ENCODE peak calls at places on chromosomes 6 and 20, in six cellular contexts. One of them, this sample, is unnamed. For H3K27me3, the result is how much of the 10 kb centered on the place peaks cover.

GRCh38 chr6:15280023-15280422 is 34.2 kb downstream of the JARID2 start:
- DNase-seq in SK-N-SH: no peak
- DNase-seq in upper lobe of left lung: no peak
- DNase-seq in GM12878: no peak
- DNase-seq in esophagus muscularis mucosa: no peak
- DNase-seq in HepG2: peak
- DNase-seq in this sample: no peak

GRCh38 chr6:116929825-116930224 is 52.8 kb downstream of the RFX6 start:
- DNase-seq in HepG2: no peak
- DNase-seq in upper lobe of left lung: no peak
- DNase-seq in esophagus muscularis mucosa: no peak
- DNase-seq in GM12878: no peak
- DNase-seq in SK-N-SH: no peak
- DNase-seq in this sample: no peak

GRCh38 chr20:25065625-25066338 is 7.8 kb upstream of the ACSS1 start:
- DNase-seq in esophagus muscularis mucosa: no peak
- DNase-seq in upper lobe of left lung: no peak
- DNase-seq in GM12878: peak
- DNase-seq in HepG2: peak
- DNase-seq in SK-N-SH: peak
- DNase-seq in this sample: peak

GRCh38 chr6:146871613-146872465 is 273.1 kb downstream of the ADGB start:
- DNase-seq in esophagus muscularis mucosa: no peak
- DNase-seq in SK-N-SH: peak
- DNase-seq in GM12878: no peak
- DNase-seq in HepG2: peak
- DNase-seq in upper lobe of left lung: no peak
- DNase-seq in this sample: no peak

GRCh38 chr20:42836339-42836738 is 353.4 kb downstream of the PTPRT start:
- DNase-seq in upper lobe of left lung: no peak
- DNase-seq in HepG2: no peak
- DNase-seq in SK-N-SH: no peak
- DNase-seq in esophagus muscularis mucosa: no peak
- DNase-seq in GM12878: no peak
- DNase-seq in this sample: no peak

GRCh38 chr20:25336561-25337422 is 53.8 kb downstream of the ABHD12 start:
- DNase-seq in esophagus muscularis mucosa: no peak
- DNase-seq in upper lobe of left lung: no peak
- DNase-seq in SK-N-SH: no peak
- DNase-seq in HepG2: peak
- DNase-seq in GM12878: no peak
- DNase-seq in this sample: no peak

GRCh38 chr6:71852951-71853350 is 33.4 kb upstream of the RIMS1 start:
- DNase-seq in HepG2: no peak
- DNase-seq in esophagus muscularis mucosa: no peak
- DNase-seq in SK-N-SH: no peak
- DNase-seq in upper lobe of left lung: no peak
- DNase-seq in GM12878: no peak
- DNase-seq in this sample: no peak

GRCh38 chr6:132569170-132569569 is 952 bp upstream of the TAAR6 start:
- DNase-seq in esophagus muscularis mucosa: no peak
- DNase-seq in GM12878: no peak
- DNase-seq in upper lobe of left lung: no peak
- DNase-seq in SK-N-SH: no peak
- DNase-seq in HepG2: no peak
- DNase-seq in this sample: no peak

GRCh38 chr6:41818271-41819054 is 31.0 kb downstream of the TOMM6 start:
- DNase-seq in HepG2: no peak
- DNase-seq in esophagus muscularis mucosa: no peak
- DNase-seq in GM12878: no peak
- DNase-seq in upper lobe of left lung: no peak
- DNase-seq in SK-N-SH: no peak
- DNase-seq in this sample: no peak

GRCh38 chr6:87907521-87907920 is 140.1 kb upstream of the SPACA1 start:
- DNase-seq in upper lobe of left lung: no peak
- DNase-seq in HepG2: no peak
- DNase-seq in esophagus muscularis mucosa: no peak
- DNase-seq in SK-N-SH: no peak
- DNase-seq in GM12878: peak
- DNase-seq in this sample: no peak

GRCh38 chr6:17881085-17881883 is 106.2 kb downstream of the KIF13A start:
- DNase-seq in upper lobe of left lung: peak
- DNase-seq in GM12878: no peak
- DNase-seq in SK-N-SH: no peak
- DNase-seq in esophagus muscularis mucosa: no peak
- DNase-seq in HepG2: no peak
- DNase-seq in this sample: no peak

GRCh38 chr6:107655245-107655644 is 165.3 kb downstream of the SOBP start:
- DNase-seq in esophagus muscularis mucosa: no peak
- DNase-seq in HepG2: no peak
- DNase-seq in upper lobe of left lung: no peak
- DNase-seq in SK-N-SH: peak
- DNase-seq in GM12878: no peak
- DNase-seq in this sample: no peak

GRCh38 chr20:2752631-2753455 is 47.6 kb downstream of the CPXM1 start:
- DNase-seq in upper lobe of left lung: peak
- DNase-seq in SK-N-SH: no peak
- DNase-seq in esophagus muscularis mucosa: no peak
- DNase-seq in HepG2: peak
- DNase-seq in GM12878: no peak
- DNase-seq in this sample: peak

GRCh38 chr6:75203721-75204120 is 2.1 kb downstream of the COL12A1 start:
- DNase-seq in esophagus muscularis mucosa: no peak
- DNase-seq in HepG2: no peak
- DNase-seq in upper lobe of left lung: no peak
- DNase-seq in SK-N-SH: no peak
- DNase-seq in GM12878: no peak
- DNase-seq in this sample: no peak

GRCh38 chr6:40825085-40825484 is 213.9 kb downstream of the UNC5CL start:
- DNase-seq in HepG2: no peak
- DNase-seq in SK-N-SH: no peak
- DNase-seq in esophagus muscularis mucosa: no peak
- DNase-seq in GM12878: no peak
- DNase-seq in upper lobe of left lung: no peak
- DNase-seq in this sample: no peak

GRCh38 chr6:129567374-129567773 is 142.6 kb downstream of the ARHGAP18 start:
- DNase-seq in GM12878: no peak
- DNase-seq in esophagus muscularis mucosa: no peak
- DNase-seq in upper lobe of left lung: no peak
- DNase-seq in SK-N-SH: no peak
- DNase-seq in HepG2: peak
- DNase-seq in this sample: no peak

GRCh38 chr6:166309977-166310376 is 1.8 kb upstream of the PRR18 start:
- DNase-seq in esophagus muscularis mucosa: no peak
- DNase-seq in upper lobe of left lung: no peak
- DNase-seq in GM12878: no peak
- DNase-seq in SK-N-SH: no peak
- DNase-seq in HepG2: no peak
- DNase-seq in this sample: no peak

GRCh38 chr6:105921781-105922180 is 164.4 kb upstream of the PRDM1 start:
- DNase-seq in GM12878: no peak
- DNase-seq in upper lobe of left lung: no peak
- DNase-seq in HepG2: no peak
- DNase-seq in SK-N-SH: no peak
- DNase-seq in esophagus muscularis mucosa: no peak
- DNase-seq in this sample: no peak

GRCh38 chr6:144062757-144063156 is 32.6 kb downstream of the SF3B5 start:
- DNase-seq in GM12878: no peak
- DNase-seq in esophagus muscularis mucosa: no peak
- DNase-seq in SK-N-SH: no peak
- DNase-seq in HepG2: no peak
- DNase-seq in upper lobe of left lung: no peak
- DNase-seq in this sample: no peak

GRCh38 chr6:165707067-165707853 is 44.2 kb upstream of the PDE10A start:
- DNase-seq in esophagus muscularis mucosa: no peak
- DNase-seq in SK-N-SH: no peak
- DNase-seq in HepG2: no peak
- DNase-seq in upper lobe of left lung: peak
- DNase-seq in GM12878: no peak
- DNase-seq in this sample: no peak

GRCh38 chr20:4962257-4962855 is 39.0 kb downstream of the SLC23A2 start:
- DNase-seq in upper lobe of left lung: no peak
- DNase-seq in GM12878: no peak
- DNase-seq in SK-N-SH: no peak
- DNase-seq in HepG2: no peak
- DNase-seq in esophagus muscularis mucosa: no peak
- DNase-seq in this sample: no peak

GRCh38 chr6:11215773-11216172 is 16.7 kb downstream of the NEDD9 start:
- DNase-seq in GM12878: no peak
- DNase-seq in upper lobe of left lung: no peak
- DNase-seq in esophagus muscularis mucosa: no peak
- DNase-seq in SK-N-SH: no peak
- DNase-seq in HepG2: no peak
- DNase-seq in this sample: no peak

GRCh38 chr6:22643780-22644179 is 74.4 kb downstream of the HDGFL1 start:
- DNase-seq in HepG2: no peak
- DNase-seq in esophagus muscularis mucosa: no peak
- DNase-seq in upper lobe of left lung: peak
- DNase-seq in SK-N-SH: no peak
- DNase-seq in GM12878: no peak
- DNase-seq in this sample: peak

GRCh38 chr6:2480267-2480966 is 235.0 kb upstream of the GMDS start:
- DNase-seq in HepG2: no peak
- DNase-seq in GM12878: no peak
- DNase-seq in esophagus muscularis mucosa: no peak
- DNase-seq in upper lobe of left lung: no peak
- DNase-seq in SK-N-SH: no peak
- DNase-seq in this sample: no peak

GRCh38 chr20:49187330-49188100 is 619 bp downstream of the STAU1 start:
- DNase-seq in SK-N-SH: peak
- DNase-seq in esophagus muscularis mucosa: no peak
- DNase-seq in upper lobe of left lung: no peak
- DNase-seq in GM12878: no peak
- DNase-seq in HepG2: no peak
- DNase-seq in this sample: peak

GRCh38 chr6:73854998-73855718 is 159.2 kb downstream of the CD109 start:
- DNase-seq in upper lobe of left lung: no peak
- DNase-seq in GM12878: no peak
- DNase-seq in SK-N-SH: peak
- DNase-seq in esophagus muscularis mucosa: no peak
- DNase-seq in HepG2: peak
- DNase-seq in this sample: no peak

GRCh38 chr20:41309817-41310216 is 7.7 kb downstream of the ZHX3 start:
- DNase-seq in HepG2: no peak
- DNase-seq in GM12878: no peak
- DNase-seq in upper lobe of left lung: no peak
- DNase-seq in esophagus muscularis mucosa: no peak
- DNase-seq in SK-N-SH: no peak
- DNase-seq in this sample: no peak

GRCh38 chr6:111880181-111880944 is 7.1 kb upstream of the FYN start:
- DNase-seq in GM12878: no peak
- DNase-seq in upper lobe of left lung: no peak
- DNase-seq in HepG2: no peak
- DNase-seq in SK-N-SH: no peak
- DNase-seq in esophagus muscularis mucosa: no peak
- DNase-seq in this sample: no peak

DNA sequence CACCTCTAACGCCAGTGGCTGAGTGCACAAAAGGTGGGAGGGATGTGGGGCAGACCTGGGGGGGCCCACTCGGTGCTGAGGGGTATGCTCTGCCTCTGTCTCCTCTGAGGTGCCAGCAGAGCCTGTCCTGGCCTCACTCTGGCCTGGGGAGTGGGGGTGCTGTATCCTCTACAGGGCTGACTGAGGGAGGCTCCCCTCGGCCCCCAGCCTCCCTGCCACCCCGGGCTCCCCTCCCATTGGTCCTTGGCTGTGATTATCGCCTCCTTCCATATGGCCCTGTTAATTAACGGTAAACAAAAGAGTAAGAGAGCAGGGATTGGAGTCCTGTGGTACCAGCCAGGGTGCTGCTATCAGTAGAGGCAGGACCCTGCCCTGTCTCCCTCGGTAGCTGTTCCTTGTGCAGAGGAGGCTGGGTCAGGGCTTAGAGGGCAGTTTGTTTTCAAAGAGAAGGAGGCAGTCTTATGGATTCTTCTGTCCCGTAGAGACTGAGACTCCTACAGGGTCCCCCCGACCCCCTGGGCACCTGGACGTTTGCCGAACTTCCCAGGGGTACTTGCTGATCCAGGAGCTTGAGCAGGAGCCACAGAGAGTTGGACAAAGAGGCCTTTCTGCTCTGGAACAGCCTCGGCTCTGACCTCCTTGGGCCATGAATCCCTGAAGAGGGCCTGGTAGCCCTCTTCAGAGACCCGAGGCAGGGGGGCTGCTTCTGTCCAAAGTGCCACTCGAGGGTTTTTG is 1.8 kb downstream of the MYT1 start:
- DNase-seq in SK-N-SH: peak
- DNase-seq in esophagus muscularis mucosa: no peak
- DNase-seq in GM12878: no peak
- DNase-seq in upper lobe of left lung: no peak
- DNase-seq in HepG2: no peak
- DNase-seq in this sample: no peak
- H3K27me3 ChIP-seq in SK-N-SH: under half
- H3K27me3 ChIP-seq in esophagus muscularis mucosa: under half
- H3K27me3 ChIP-seq in GM12878: under half
- H3K27me3 ChIP-seq in upper lobe of left lung: under half
- H3K27me3 ChIP-seq in HepG2: half or more
- H3K27me3 ChIP-seq in this sample: half or more

GRCh38 chr20:58017237-58017969 is 211.1 kb downstream of the ANKRD60 start:
- DNase-seq in upper lobe of left lung: peak
- DNase-seq in HepG2: peak
- DNase-seq in esophagus muscularis mucosa: no peak
- DNase-seq in GM12878: no peak
- DNase-seq in SK-N-SH: no peak
- DNase-seq in this sample: peak
- TF ChIP-seq POLR2AphosphoS5 in upper lobe of left lung: no peak
- TF ChIP-seq POLR2AphosphoS5 in HepG2: no peak
- TF ChIP-seq POLR2AphosphoS5 in esophagus muscularis mucosa: peak
- TF ChIP-seq POLR2AphosphoS5 in GM12878: no peak
- TF ChIP-seq POLR2AphosphoS5 in SK-N-SH: no peak
- TF ChIP-seq POLR2AphosphoS5 in this sample: peak

DNA sequence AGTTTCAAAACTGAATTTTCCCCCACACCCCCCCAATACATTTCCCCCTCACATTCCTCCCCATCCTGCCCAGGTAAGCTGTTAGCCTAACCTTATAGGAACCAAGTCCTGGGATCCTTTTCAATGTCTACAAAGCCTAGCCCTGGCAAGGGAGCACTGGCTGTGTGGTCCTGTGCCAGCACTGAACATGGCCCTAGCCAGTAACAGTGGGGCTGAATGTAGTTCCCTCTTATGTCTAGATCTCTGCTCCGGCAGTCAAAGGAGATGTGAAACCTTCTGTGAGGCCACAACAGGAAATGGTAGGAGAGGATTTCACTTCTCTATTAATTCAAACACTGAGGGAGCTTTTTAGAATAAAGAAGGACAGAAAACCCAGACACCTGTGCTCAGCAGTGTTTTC is 3.4 kb upstream of the HLA-DMB start:
- DNase-seq in HepG2: no peak
- DNase-seq in upper lobe of left lung: no peak
- DNase-seq in SK-N-SH: no peak
- DNase-seq in esophagus muscularis mucosa: no peak
- DNase-seq in GM12878: peak
- DNase-seq in this sample: peak
- H3K4me3 ChIP-seq in HepG2: no peak
- H3K4me3 ChIP-seq in upper lobe of left lung: no peak
- H3K4me3 ChIP-seq in SK-N-SH: no peak
- H3K4me3 ChIP-seq in esophagus muscularis mucosa: no peak
- H3K4me3 ChIP-seq in GM12878: peak
- H3K4me3 ChIP-seq in this sample: no peak

GRCh38 chr20:61743606-61744005 is 322.1 kb downstream of the TAF4 start:
- DNase-seq in HepG2: no peak
- DNase-seq in GM12878: no peak
- DNase-seq in esophagus muscularis mucosa: no peak
- DNase-seq in upper lobe of left lung: no peak
- DNase-seq in SK-N-SH: no peak
- DNase-seq in this sample: no peak
- H3K27me3 ChIP-seq in HepG2: half or more
- H3K27me3 ChIP-seq in GM12878: under half
- H3K27me3 ChIP-seq in esophagus muscularis mucosa: under half
- H3K27me3 ChIP-seq in upper lobe of left lung: under half
- H3K27me3 ChIP-seq in SK-N-SH: under half
- H3K27me3 ChIP-seq in this sample: under half

GRCh38 chr6:160030103-160030502 is 61.2 kb downstream of the IGF2R start:
- DNase-seq in SK-N-SH: peak
- DNase-seq in esophagus muscularis mucosa: peak
- DNase-seq in GM12878: no peak
- DNase-seq in HepG2: no peak
- DNase-seq in upper lobe of left lung: no peak
- DNase-seq in this sample: peak
- TF ChIP-seq POLR2AphosphoS5 in SK-N-SH: no peak
- TF ChIP-seq POLR2AphosphoS5 in esophagus muscularis mucosa: peak
- TF ChIP-seq POLR2AphosphoS5 in GM12878: no peak
- TF ChIP-seq POLR2AphosphoS5 in HepG2: no peak
- TF ChIP-seq POLR2AphosphoS5 in upper lobe of left lung: peak
- TF ChIP-seq POLR2AphosphoS5 in this sample: no peak

This sample was measured in transverse colon.